ENCODE peak calls at places on chromosomes 3 and 15, in five cellular contexts. V, Y, B, Q and O are unnamed samples.

GRCh38 chr15:75347222-75348033 is 589 bp downstream of the NEIL1 start:
- DNase-seq in Q (no peak), V (no peak), Y (peak; percentile 65), B (peak; percentile 74), O (peak; percentile 64)

GRCh38 chr3:188661801-188662200 is 507.8 kb downstream of the LPP start:
- DNase-seq in V (no peak), Q (no peak), Y (no peak), B (no peak), O (peak; percentile 35)

GRCh38 chr3:134463676-134464611 is 21.8 kb downstream of the ANAPC13 start:
- DNase-seq in Y (peak; percentile 83), Q (no peak), B (no peak), V (peak; percentile 96), O (peak; percentile 96)

GRCh38 chr3:169170456-169170855 is 493.1 kb downstream of the MECOM start:
- DNase-seq in Y (no peak), Q (no peak), B (no peak), V (no peak), O (no peak)

GRCh38 chr3:187750041-187750512 is 4.8 kb upstream of the BCL6 start:
- DNase-seq in Q (no peak), V (no peak), B (peak; percentile 74), Y (peak; percentile 16), O (peak; percentile 21)

GRCh38 chr15:100592898-100593297 is 9.1 kb downstream of the LINS1 start:
- DNase-seq in V (no peak), B (no peak), Q (no peak), Y (no peak), O (peak; percentile 77)

GRCh38 chr3:13891492-13892073 is 11.7 kb upstream of the WNT7A start:
- DNase-seq in Q (no peak), Y (no peak), B (no peak), V (no peak), O (no peak)

GRCh38 chr3:113421082-113421481 is 20.2 kb downstream of the CFAP44 start:
- DNase-seq in Y (no peak), B (no peak), Q (no peak), V (no peak), O (no peak)

GRCh38 chr3:114624676-114625181 is 330.9 kb downstream of the TIGIT start:
- DNase-seq in Q (peak; percentile 91), V (peak; percentile 91), B (no peak), Y (peak; percentile 95), O (peak; percentile 96)

GRCh38 chr15:76963596-76963995 is 31.3 kb upstream of the PSTPIP1 start:
- DNase-seq in Y (no peak), Q (no peak), V (no peak), B (no peak), O (no peak)

GRCh38 chr3:108088697-108089096 is 2.1 kb downstream of the CD47 start:
- DNase-seq in Q (no peak), V (no peak), B (no peak), Y (no peak), O (peak; percentile 47)

GRCh38 chr3:5072100-5072816 is 49.8 kb upstream of the ARL8B start:
- DNase-seq in Y (peak; percentile 66), V (no peak), B (no peak), Q (no peak), O (no peak)

GRCh38 chr15:29438714-29439076 is 169.1 kb upstream of the NSMCE3 start:
- DNase-seq in Q (no peak), B (no peak), V (no peak), Y (no peak), O (no peak)

GRCh38 chr3:149581681-149582349 is 76.0 kb downstream of the WWTR1 start:
- DNase-seq in Q (no peak), Y (peak; percentile 52), V (peak; percentile 62), B (peak; percentile 25), O (peak; percentile 78)

GRCh38 chr3:51933471-51934138 is 8.1 kb downstream of the RRP9 start:
- DNase-seq in Q (no peak), Y (no peak), V (no peak), B (no peak), O (no peak)
- H3K4me3 ChIP-seq in Q (no peak overlapping the region), Y (no peak overlapping the region), V (no peak overlapping the region), B (no peak overlapping the region), O (no peak overlapping the region)

GRCh38 chr3:31165399-31165860 is 271.0 kb upstream of the GADL1 start:
- DNase-seq in B (peak; percentile 88), Y (no peak), Q (no peak), V (no peak), O (no peak)
- H3K4me3 ChIP-seq in B (no peak overlapping the region), Y (no peak overlapping the region), Q (no peak overlapping the region), V (no peak overlapping the region), O (no peak overlapping the region)

GRCh38 chr15:84722628-84723027 is 6.7 kb upstream of the SEC11A start:
- DNase-seq in Q (no peak), Y (no peak), V (no peak), B (no peak), O (no peak)
- H3K4me3 ChIP-seq in Q (no peak overlapping the region), Y (no peak overlapping the region), V (no peak overlapping the region), B (no peak overlapping the region), O (no peak overlapping the region)

GRCh38 chr15:55968923-55969322 is 24.5 kb downstream of the NEDD4 start:
- DNase-seq in Q (no peak), B (no peak), Y (no peak), V (no peak), O (no peak)

GRCh38 chr15:55965091-55965490 is 28.3 kb downstream of the NEDD4 start:
- DNase-seq in B (no peak), Y (no peak), V (no peak), Q (no peak), O (no peak)

GRCh38 chr15:55970286-55970685 is 23.1 kb downstream of the NEDD4 start:
- DNase-seq in B (no peak), Y (no peak), V (no peak), Q (no peak), O (no peak)

GRCh38 chr15:55969582-55969981 is 23.8 kb downstream of the NEDD4 start:
- DNase-seq in V (no peak), B (no peak), Q (no peak), Y (no peak), O (no peak)
- H3K4me3 ChIP-seq in V (no peak overlapping the region), B (no peak overlapping the region), Q (no peak overlapping the region), Y (no peak overlapping the region), O (no peak overlapping the region)

DNA sequence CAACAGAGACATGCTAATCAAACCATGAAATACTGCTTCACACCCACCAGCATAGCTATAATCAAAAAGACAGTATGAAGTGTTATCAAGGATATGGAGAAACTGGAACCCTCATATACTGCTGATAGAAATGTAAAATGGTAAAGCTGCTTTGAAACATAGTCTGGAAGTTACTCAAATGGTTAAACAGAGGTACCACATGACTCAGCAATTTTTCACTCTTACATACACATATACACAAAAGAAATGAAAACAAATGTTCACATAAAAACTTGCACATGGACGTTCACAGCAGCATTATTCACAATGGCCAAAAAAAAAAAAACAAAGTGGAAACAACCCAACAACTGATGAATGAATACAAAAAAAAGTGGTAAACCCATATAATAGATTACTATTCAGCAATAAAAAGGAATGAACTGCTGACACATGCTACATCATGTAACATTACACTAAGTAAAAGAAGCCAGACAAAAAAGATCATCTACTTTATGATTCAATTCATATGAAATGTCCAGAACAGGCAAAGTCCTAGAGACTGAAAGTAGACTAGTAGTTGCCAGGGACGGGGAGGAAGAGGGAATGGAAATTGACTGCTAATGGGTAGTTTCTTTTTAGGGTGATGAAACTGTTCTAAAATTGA is 23.2 kb downstream of the ZNF148 start:
- DNase-seq in Q (no peak), V (no peak), B (no peak), Y (no peak), O (peak; percentile 67)
- H3K4me3 ChIP-seq in Q (no peak overlapping the region), V (no peak overlapping the region), B (no peak overlapping the region), Y (no peak overlapping the region), O (peak overlapping the region; percentile 42)

DNA sequence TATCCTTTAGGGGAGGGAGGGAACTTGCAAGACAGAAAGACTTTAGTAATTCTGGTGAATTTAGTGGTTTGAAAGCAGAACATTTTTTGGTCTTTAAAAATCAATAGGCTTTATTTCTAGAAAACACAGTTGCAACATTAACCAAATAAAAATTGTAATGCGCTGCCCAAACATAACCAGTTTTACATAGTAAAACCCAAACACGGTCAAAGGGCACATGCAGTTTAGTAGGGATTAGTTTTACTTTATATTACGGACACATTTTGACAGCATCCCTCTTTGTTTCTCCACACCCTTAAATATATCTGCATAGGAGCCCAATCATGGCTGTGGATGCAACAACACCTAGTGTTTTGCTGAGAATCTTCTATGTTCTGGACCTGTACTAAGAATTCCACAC is 156.7 kb downstream of the NR2F2 start:
- DNase-seq in Y (no peak), B (no peak), Q (no peak), V (no peak), O (no peak)
- H3K4me3 ChIP-seq in Y (no peak overlapping the region), B (no peak overlapping the region), Q (no peak overlapping the region), V (no peak overlapping the region), O (no peak overlapping the region)

DNA sequence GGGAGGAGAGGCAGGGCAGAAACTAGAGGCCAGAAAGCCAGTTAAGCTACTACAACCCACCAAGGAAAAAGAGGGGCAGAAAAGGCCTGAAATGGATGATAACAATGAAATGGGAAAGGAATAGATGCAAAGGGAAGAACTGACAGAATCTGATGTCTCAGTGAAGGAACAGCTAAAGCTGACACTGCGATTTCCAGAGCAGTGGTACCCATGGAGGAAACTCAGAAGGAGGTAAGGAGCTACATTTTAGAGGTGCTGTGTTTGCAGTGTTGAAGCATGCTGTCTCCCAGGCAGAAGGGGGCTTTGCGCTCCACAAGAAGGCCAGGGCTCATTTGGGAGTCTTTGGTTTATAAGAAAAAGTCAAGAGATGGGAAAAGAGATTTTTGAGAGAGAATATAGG is 38.0 kb downstream of the ZBTB38 start:
- DNase-seq in B (no peak), V (no peak), Y (no peak), Q (no peak), O (no peak)
- H3K4me3 ChIP-seq in B (no peak overlapping the region), V (peak overlapping the region; percentile 10), Y (no peak overlapping the region), Q (no peak overlapping the region), O (no peak overlapping the region)

GRCh38 chr15:85457392-85457968 is 77.1 kb downstream of the AKAP13 start:
- DNase-seq in Y (no peak), Q (no peak), V (no peak), B (no peak), O (no peak)

GRCh38 chr15:85458764-85459163 is 78.4 kb downstream of the AKAP13 start:
- DNase-seq in Q (no peak), V (no peak), Y (no peak), B (no peak), O (no peak)

GRCh38 chr15:85454403-85454802 is 74.0 kb downstream of the AKAP13 start:
- DNase-seq in Y (no peak), V (no peak), Q (no peak), B (no peak), O (no peak)

GRCh38 chr15:85455851-85456250 is 75.4 kb downstream of the AKAP13 start:
- DNase-seq in B (no peak), Y (no peak), Q (no peak), V (no peak), O (no peak)

DNA sequence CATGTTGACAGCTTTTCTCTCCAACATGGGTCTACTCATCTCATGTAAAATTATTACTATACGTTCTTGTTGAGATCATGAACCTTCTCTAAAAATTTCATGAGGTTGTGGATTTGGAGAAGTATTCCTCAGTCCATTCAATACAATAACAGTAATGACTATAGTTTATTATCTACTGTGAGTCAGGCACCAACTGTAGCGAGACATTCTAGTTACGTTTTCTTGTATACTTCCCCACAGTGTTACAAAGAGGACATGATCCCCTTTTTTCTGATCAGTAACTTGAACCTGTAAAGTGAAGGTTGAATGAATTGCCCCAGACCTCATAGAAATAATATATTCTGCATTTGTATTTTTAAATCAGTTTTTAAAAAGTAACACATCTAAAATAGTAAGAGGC is 76.4 kb downstream of the AKAP13 start:
- DNase-seq in V (no peak), Q (no peak), B (no peak), Y (no peak), O (no peak)
- H3K4me3 ChIP-seq in V (no peak overlapping the region), Q (no peak overlapping the region), B (no peak overlapping the region), Y (no peak overlapping the region), O (no peak overlapping the region)